ENCODE peak calls at places on chromosomes 11 and 22, in six cellular contexts. O is mammary epithelial cell; D is CD8-positive, alpha-beta T cell; Q is esophagus muscularis mucosa; N is AG09319; A is BE2C. T is an unnamed sample.
A peak's percentile ranks its signal among the peaks of the same experiment; 100 is the strongest.

GRCh38 chr11:107139396-107139795 is 121.1 kb upstream of the GUCY1A2 start:
- DNase-seq in D (no peak), N (no peak), Q (no peak), A (no peak), O (no peak), T (no peak)

GRCh38 chr11:128856241-128856640 is 10.9 kb downstream of the KCNJ1 start:
- DNase-seq in Q (no peak), D (no peak), N (no peak), A (no peak), O (no peak), T (no peak)

GRCh38 chr11:111359223-111360149 is 19.6 kb downstream of the POU2AF1 start:
- DNase-seq in A (no peak), Q (peak; percentile 62), D (no peak), N (no peak), O (peak; percentile 54), T (no peak)

GRCh38 chr11:19664896-19665548 is 47.6 kb upstream of the NAV2 start:
- DNase-seq in N (no peak), O (peak; percentile 35), A (no peak), D (no peak), Q (no peak), T (no peak)

GRCh38 chr11:125345706-125346561 is 150.1 kb downstream of the FEZ1 start:
- DNase-seq in O (peak; percentile 32), Q (peak; percentile 94), A (peak; percentile 70), D (no peak), N (peak; percentile 23), T (peak; percentile 82)

GRCh38 chr11:110474578-110474977 is 44.8 kb downstream of the FDX1 start:
- DNase-seq in Q (no peak), D (no peak), N (no peak), O (no peak), A (no peak), T (no peak)

GRCh38 chr22:45852826-45853225 is 124.1 kb downstream of the WNT7B start:
- DNase-seq in A (no peak), O (no peak), Q (no peak), D (no peak), N (no peak), T (no peak)

GRCh38 chr11:94803491-94803890 is 35.3 kb downstream of the AMOTL1 start:
- DNase-seq in A (no peak), Q (no peak), N (no peak), D (no peak), O (no peak), T (no peak)

GRCh38 chr11:108870373-108871020 is 205.6 kb downstream of the DDX10 start:
- DNase-seq in O (peak; percentile 46), D (no peak), Q (no peak), A (no peak), N (peak; percentile 22), T (no peak)

GRCh38 chr22:40009231-40009769 is 14.5 kb downstream of the FAM83F start:
- DNase-seq in D (no peak), A (no peak), N (no peak), O (peak; percentile 70), Q (no peak), T (no peak)

GRCh38 chr11:7175007-7175406 is 76.7 kb upstream of the SYT9 start:
- DNase-seq in N (no peak), O (no peak), Q (no peak), D (no peak), A (no peak), T (no peak)

GRCh38 chr11:35214792-35215193 is 75.8 kb downstream of the CD44 start:
- DNase-seq in D (no peak), N (peak; percentile 66), A (no peak), O (peak; percentile 88), Q (no peak), T (no peak)

GRCh38 chr11:111476961-111477360 is 35.2 kb downstream of the BTG4 start:
- DNase-seq in D (no peak), A (no peak), Q (no peak), O (no peak), N (no peak), T (no peak)

GRCh38 chr11:45391168-45391850 is 105.2 kb upstream of the SYT13 start:
- DNase-seq in O (no peak), Q (no peak), A (no peak), D (no peak), N (no peak), T (no peak)

DNA sequence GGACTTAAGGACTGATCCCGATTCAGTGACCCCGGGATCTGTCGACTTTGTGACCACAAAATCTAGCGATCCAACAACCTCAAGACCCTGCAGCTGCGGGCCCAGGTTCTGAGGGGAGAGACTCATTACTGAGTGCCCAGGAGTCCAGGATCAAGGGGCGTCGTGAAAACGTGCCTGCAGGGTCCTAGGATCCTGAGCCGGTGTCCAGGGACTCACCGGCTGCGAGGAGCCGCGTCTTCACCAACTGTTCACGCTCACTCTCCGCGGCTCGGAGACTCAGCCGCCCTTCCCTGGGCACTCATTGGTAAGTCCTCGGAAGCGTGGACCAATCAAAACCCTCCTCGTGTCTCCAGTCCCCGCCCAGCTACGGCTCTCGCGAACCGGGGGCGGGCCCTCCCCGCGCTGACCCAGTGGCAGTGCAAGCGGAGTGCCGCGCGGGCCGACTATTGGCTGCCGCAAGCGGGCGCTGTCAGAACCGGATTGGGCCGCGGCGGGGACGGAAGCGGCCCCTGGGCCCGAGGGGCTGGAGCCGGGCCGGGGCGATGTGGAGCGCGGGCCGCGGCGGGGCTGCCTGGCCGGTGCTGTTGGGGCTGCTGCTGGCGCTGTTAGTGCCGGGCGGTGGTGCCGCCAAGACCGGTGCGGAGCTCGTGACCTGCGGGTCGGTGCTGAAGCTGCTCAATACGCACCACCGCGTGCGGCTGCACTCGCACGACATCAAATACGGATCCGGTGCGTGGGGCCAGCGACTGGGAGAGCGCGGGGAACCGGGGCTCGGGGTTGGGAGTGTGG is at the start of gene SDF2L1:
- DNase-seq in A (peak; percentile 99), N (peak; percentile 97), Q (peak; percentile 100), D (peak; percentile 97), O (peak; percentile 99), T (peak; percentile 96)
- TF ChIP-seq CTCF in A (no peak), N (no peak), Q (peak; percentile 15), D (no peak), O (no peak), T (peak; percentile 39)

DNA sequence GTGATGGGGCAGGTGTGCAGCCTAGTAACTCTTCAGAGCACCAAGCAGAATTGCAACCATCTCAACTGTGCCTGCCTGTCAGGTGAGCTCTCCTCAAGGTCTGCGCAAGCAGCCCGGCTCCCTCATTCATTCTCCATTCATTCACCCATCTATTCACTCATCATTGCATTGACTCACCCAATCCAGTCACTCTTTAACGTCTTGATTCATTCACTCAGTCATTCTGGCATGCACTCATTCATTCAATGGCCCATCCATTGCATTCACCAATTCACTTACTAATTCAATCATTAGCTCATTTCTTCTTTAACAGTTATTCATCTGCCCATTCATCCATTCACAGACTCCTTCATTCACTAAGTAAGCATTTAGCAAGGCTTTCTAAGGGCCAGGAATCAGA is 111.8 kb downstream of the PDE2A start:
- DNase-seq in Q (no peak), O (no peak), N (no peak), A (no peak), D (no peak), T (no peak)
- TF ChIP-seq CTCF in Q (no peak), O (no peak), N (no peak), A (no peak), D (no peak), T (no peak)

GRCh38 chr11:2825886-2826678 is 59.5 kb downstream of the CDKN1C start:
- DNase-seq in D (no peak), O (peak; percentile 89), A (no peak), Q (peak; percentile 94), N (peak; percentile 95), T (no peak)

GRCh38 chr11:2826679-2827056 is 58.9 kb downstream of the CDKN1C start:
- DNase-seq in N (no peak), O (no peak), D (no peak), A (no peak), Q (no peak), T (no peak)

GRCh38 chr11:2827256-2827655 is 58.3 kb downstream of the CDKN1C start:
- DNase-seq in Q (no peak), D (no peak), O (no peak), N (no peak), A (no peak), T (no peak)

GRCh38 chr11:2824851-2825250 is 60.7 kb downstream of the CDKN1C start:
- DNase-seq in Q (no peak), A (no peak), O (no peak), N (no peak), D (no peak), T (no peak)

GRCh38 chr11:2825261-2825885 is 60.2 kb downstream of the CDKN1C start:
- DNase-seq in A (no peak), Q (peak; percentile 95), D (no peak), N (peak; percentile 74), O (no peak), T (no peak)
- TF ChIP-seq CTCF in A (no peak), Q (no peak), D (no peak), N (peak; percentile 28), O (no peak), T (no peak)

GRCh38 chr11:114027941-114028340 is 31.6 kb upstream of the ZBTB16 start:
- DNase-seq in O (no peak), Q (no peak), A (no peak), D (no peak), N (no peak), T (no peak)

GRCh38 chr11:114025329-114025907 is 34.1 kb upstream of the ZBTB16 start:
- DNase-seq in N (no peak), D (no peak), Q (no peak), O (no peak), A (no peak), T (no peak)

GRCh38 chr11:114027396-114027795 is 32.1 kb upstream of the ZBTB16 start:
- DNase-seq in N (no peak), D (no peak), Q (no peak), A (no peak), O (no peak), T (no peak)

GRCh38 chr11:114031599-114032320 is 27.8 kb upstream of the ZBTB16 start:
- DNase-seq in A (no peak), N (no peak), O (no peak), Q (no peak), D (no peak), T (no peak)

GRCh38 chr11:114026355-114026754 is 33.2 kb upstream of the ZBTB16 start:
- DNase-seq in Q (no peak), A (peak; percentile 26), O (no peak), D (peak; percentile 7), N (no peak), T (no peak)
- TF ChIP-seq CTCF in Q (no peak), A (peak; percentile 59), O (no peak), D (no peak), N (no peak), T (no peak)

GRCh38 chr11:70862093-70862492 is 390.3 kb downstream of the SHANK2 start:
- DNase-seq in O (no peak), Q (no peak), A (no peak), N (no peak), D (no peak), T (no peak)
- TF ChIP-seq CTCF in O (no peak), Q (no peak), A (no peak), N (no peak), D (no peak), T (no peak)

DNA sequence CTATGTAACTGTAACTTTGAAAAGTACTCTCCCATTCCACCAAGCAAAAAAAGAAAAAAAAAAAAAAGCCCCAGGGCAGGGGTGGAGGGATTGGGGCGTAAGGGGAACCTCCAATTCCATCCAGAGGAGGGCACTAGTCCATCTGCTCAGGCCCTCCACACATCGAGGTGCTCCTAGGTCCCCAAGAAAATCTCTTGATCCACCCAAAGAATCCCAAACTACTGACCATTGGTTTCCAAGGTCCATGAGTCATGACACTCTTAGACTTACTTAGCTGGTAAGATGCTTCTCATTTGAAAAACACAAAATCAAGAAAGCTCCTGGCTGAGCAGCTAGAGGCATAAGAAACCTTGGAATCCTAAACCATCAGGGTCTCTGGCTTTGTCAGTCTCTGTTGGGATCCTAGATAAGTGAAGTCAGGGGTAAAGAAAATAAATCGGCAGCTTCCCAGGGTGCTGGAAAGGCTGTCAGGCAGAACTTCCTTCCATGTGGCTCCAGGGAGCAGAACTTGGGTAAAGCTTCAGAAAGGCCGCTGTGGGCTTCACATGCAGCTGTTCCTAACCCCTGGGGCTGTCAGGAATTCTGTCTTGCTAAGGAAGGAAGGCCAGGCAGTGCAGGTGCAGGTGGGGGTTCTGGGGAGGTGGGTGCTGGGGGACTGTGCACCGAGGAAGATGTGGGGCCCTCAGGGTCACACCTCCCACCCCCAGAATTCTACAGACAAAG is 49.4 kb upstream of the ADA2 start:
- DNase-seq in O (no peak), D (no peak), Q (no peak), N (no peak), A (no peak), T (no peak)
- TF ChIP-seq CTCF in O (no peak), D (no peak), Q (no peak), N (no peak), A (peak; percentile 5), T (no peak)